ENCODE peak calls at places on chromosomes 13 and 19, in nine cellular contexts. One of them, this sample, is unnamed.

GRCh38 chr19:288911-289310 is 2.3 kb downstream of the PLPP2 start:
- DNase-seq in PC-3: no peak
- DNase-seq in AG04450: no peak
- DNase-seq in amniotic stem cell: no peak
- DNase-seq in H54: no peak
- DNase-seq in NCI-H774: no peak
- DNase-seq in A172: no peak
- DNase-seq in retina: no peak
- DNase-seq in ELR: no peak
- DNase-seq in this sample: no peak

GRCh38 chr13:80454245-80454644 is 113.3 kb upstream of the SPRY2 start:
- DNase-seq in PC-3: no peak
- DNase-seq in AG04450: no peak
- DNase-seq in amniotic stem cell: no peak
- DNase-seq in H54: no peak
- DNase-seq in NCI-H774: no peak
- DNase-seq in A172: peak
- DNase-seq in retina: no peak
- DNase-seq in ELR: peak
- DNase-seq in this sample: peak

GRCh38 chr19:5144545-5145179 is 175.7 kb downstream of the KDM4B start:
- DNase-seq in PC-3: no peak
- DNase-seq in AG04450: no peak
- DNase-seq in amniotic stem cell: no peak
- DNase-seq in H54: no peak
- DNase-seq in NCI-H774: no peak
- DNase-seq in A172: no peak
- DNase-seq in retina: no peak
- DNase-seq in ELR: no peak
- DNase-seq in this sample: no peak

GRCh38 chr19:4123615-4124568 is at the start of gene MAP2K2:
- DNase-seq in PC-3: peak
- DNase-seq in AG04450: peak
- DNase-seq in amniotic stem cell: peak
- DNase-seq in H54: peak
- DNase-seq in NCI-H774: peak
- DNase-seq in A172: peak
- DNase-seq in retina: peak
- DNase-seq in ELR: peak
- DNase-seq in this sample: peak

GRCh38 chr13:100273138-100273537 is 184.2 kb downstream of the PCCA start:
- DNase-seq in PC-3: no peak
- DNase-seq in AG04450: no peak
- DNase-seq in amniotic stem cell: no peak
- DNase-seq in H54: no peak
- DNase-seq in NCI-H774: no peak
- DNase-seq in A172: no peak
- DNase-seq in retina: no peak
- DNase-seq in ELR: no peak
- DNase-seq in this sample: no peak

GRCh38 chr19:16067205-16067938 is 8.9 kb upstream of the TPM4 start:
- DNase-seq in PC-3: peak
- DNase-seq in AG04450: peak
- DNase-seq in amniotic stem cell: no peak
- DNase-seq in H54: no peak
- DNase-seq in NCI-H774: no peak
- DNase-seq in A172: peak
- DNase-seq in retina: no peak
- DNase-seq in ELR: peak
- DNase-seq in this sample: no peak

GRCh38 chr13:99293178-99293577 is 14.0 kb downstream of the GPR183 start:
- DNase-seq in PC-3: no peak
- DNase-seq in AG04450: no peak
- DNase-seq in amniotic stem cell: no peak
- DNase-seq in H54: no peak
- DNase-seq in NCI-H774: no peak
- DNase-seq in A172: no peak
- DNase-seq in retina: no peak
- DNase-seq in ELR: no peak
- DNase-seq in this sample: no peak

GRCh38 chr13:86051134-86052103 is 252.2 kb upstream of the SLITRK6 start:
- DNase-seq in PC-3: peak
- DNase-seq in AG04450: no peak
- DNase-seq in amniotic stem cell: no peak
- DNase-seq in H54: no peak
- DNase-seq in NCI-H774: no peak
- DNase-seq in A172: peak
- DNase-seq in retina: no peak
- DNase-seq in ELR: peak
- DNase-seq in this sample: no peak

GRCh38 chr19:55014714-55015113 is 23.4 kb downstream of the GP6 start:
- DNase-seq in PC-3: peak
- DNase-seq in AG04450: no peak
- DNase-seq in amniotic stem cell: no peak
- DNase-seq in H54: no peak
- DNase-seq in NCI-H774: peak
- DNase-seq in A172: no peak
- DNase-seq in retina: no peak
- DNase-seq in ELR: no peak
- DNase-seq in this sample: no peak

GRCh38 chr19:47122359-47123335 is 8.0 kb upstream of the SAE1 start:
- DNase-seq in PC-3: peak
- DNase-seq in AG04450: no peak
- DNase-seq in amniotic stem cell: peak
- DNase-seq in H54: no peak
- DNase-seq in NCI-H774: no peak
- DNase-seq in A172: peak
- DNase-seq in retina: no peak
- DNase-seq in ELR: peak
- DNase-seq in this sample: peak

GRCh38 chr19:43623889-43624670 is 4.7 kb upstream of the ZNF428 start:
- DNase-seq in PC-3: no peak
- DNase-seq in AG04450: no peak
- DNase-seq in amniotic stem cell: no peak
- DNase-seq in H54: no peak
- DNase-seq in NCI-H774: no peak
- DNase-seq in A172: no peak
- DNase-seq in retina: no peak
- DNase-seq in ELR: no peak
- DNase-seq in this sample: no peak

GRCh38 chr19:3565177-3565576 is 7.6 kb upstream of the HMG20B start:
- DNase-seq in PC-3: peak
- DNase-seq in AG04450: no peak
- DNase-seq in amniotic stem cell: no peak
- DNase-seq in H54: peak
- DNase-seq in NCI-H774: no peak
- DNase-seq in A172: peak
- DNase-seq in retina: no peak
- DNase-seq in ELR: peak
- DNase-seq in this sample: peak

GRCh38 chr19:6481541-6482342 is at the start of gene DENND1C:
- DNase-seq in PC-3: peak
- DNase-seq in AG04450: no peak
- DNase-seq in amniotic stem cell: no peak
- DNase-seq in H54: peak
- DNase-seq in NCI-H774: no peak
- DNase-seq in A172: peak
- DNase-seq in retina: peak
- DNase-seq in ELR: peak
- DNase-seq in this sample: peak

GRCh38 chr19:17538684-17539287 is 16.7 kb upstream of the COLGALT1 start:
- DNase-seq in PC-3: peak
- DNase-seq in AG04450: no peak
- DNase-seq in amniotic stem cell: no peak
- DNase-seq in H54: no peak
- DNase-seq in NCI-H774: no peak
- DNase-seq in A172: no peak
- DNase-seq in retina: peak
- DNase-seq in ELR: peak
- DNase-seq in this sample: no peak

GRCh38 chr19:51000426-51000825 is 978 bp downstream of the KLK8 start:
- DNase-seq in PC-3: no peak
- DNase-seq in AG04450: no peak
- DNase-seq in amniotic stem cell: no peak
- DNase-seq in H54: no peak
- DNase-seq in NCI-H774: no peak
- DNase-seq in A172: no peak
- DNase-seq in retina: no peak
- DNase-seq in ELR: no peak
- DNase-seq in this sample: no peak

GRCh38 chr13:58597552-58597951 is 966.0 kb downstream of the PCDH17 start:
- DNase-seq in PC-3: no peak
- DNase-seq in AG04450: no peak
- DNase-seq in amniotic stem cell: no peak
- DNase-seq in H54: no peak
- DNase-seq in NCI-H774: no peak
- DNase-seq in A172: no peak
- DNase-seq in retina: no peak
- DNase-seq in ELR: no peak
- DNase-seq in this sample: no peak

GRCh38 chr13:73599232-73600128 is 534.7 kb downstream of the KLF12 start:
- DNase-seq in PC-3: peak
- DNase-seq in AG04450: no peak
- DNase-seq in amniotic stem cell: no peak
- DNase-seq in H54: no peak
- DNase-seq in NCI-H774: no peak
- DNase-seq in A172: no peak
- DNase-seq in retina: no peak
- DNase-seq in ELR: peak
- DNase-seq in this sample: no peak

GRCh38 chr19:35846038-35846668 is 6.2 kb downstream of the NPHS1 start:
- DNase-seq in PC-3: peak
- DNase-seq in AG04450: no peak
- DNase-seq in amniotic stem cell: no peak
- DNase-seq in H54: no peak
- DNase-seq in NCI-H774: peak
- DNase-seq in A172: no peak
- DNase-seq in retina: no peak
- DNase-seq in ELR: no peak
- DNase-seq in this sample: no peak